ENCODE peak calls at places on chromosomes 2 and 18, in eight cellular contexts. X is endothelial cell of umbilical vein, I is HCT116, F is GM23338, V is SK-N-SH, M is K562, B is HepG2, Z is GM12878. Q is an unnamed sample.

GRCh38 chr2:113679457-113679856 is 52.4 kb downstream of the RABL2A start:
- DNase-seq in B (no peak), V (no peak), M (no peak), X (no peak), F (no peak), I (no peak), Z (no peak), Q (no peak)

GRCh38 chr18:3784949-3785348 is 335.0 kb downstream of the TGIF1 start:
- DNase-seq in M (no peak), Z (no peak), I (no peak), B (no peak), V (no peak), X (no peak), F (no peak), Q (no peak)

GRCh38 chr2:203040966-203041521 is 26.4 kb downstream of the NBEAL1 start:
- DNase-seq in F (no peak), Z (no peak), V (no peak), M (no peak), I (no peak), X (no peak), B (peak; percentile 69), Q (no peak)

GRCh38 chr2:174631009-174631981 is 33.7 kb upstream of the WIPF1 start:
- DNase-seq in F (no peak), X (no peak), V (no peak), Z (no peak), M (peak; percentile 24), B (no peak), I (no peak), Q (no peak)

GRCh38 chr2:181991171-181991885 is 5.7 kb downstream of the PPP1R1C start:
- DNase-seq in V (no peak), F (no peak), Z (peak; percentile 57), X (no peak), I (no peak), M (no peak), B (no peak), Q (no peak)

GRCh38 chr18:74370163-74370562 is 54.5 kb downstream of the C18orf63 start:
- DNase-seq in Z (no peak), X (no peak), V (no peak), F (no peak), I (no peak), B (no peak), M (no peak), Q (no peak)

GRCh38 chr18:56139792-56140254 is 498.6 kb downstream of the TXNL1 start:
- DNase-seq in B (no peak), F (no peak), X (no peak), Z (no peak), V (no peak), I (no peak), M (no peak), Q (no peak)

GRCh38 chr18:48934400-48934707 is 16.4 kb downstream of the SMAD7 start:
- DNase-seq in B (no peak), X (no peak), V (no peak), Z (no peak), I (no peak), M (no peak), F (no peak), Q (no peak)

GRCh38 chr2:107804608-107805498 is 21.8 kb upstream of the RGPD4 start:
- DNase-seq in M (no peak), X (no peak), Z (no peak), B (no peak), I (no peak), V (no peak), F (no peak), Q (no peak)

GRCh38 chr2:25521126-25521525 is 152.3 kb downstream of the DTNB start:
- DNase-seq in F (no peak), X (no peak), B (no peak), V (no peak), M (no peak), I (no peak), Z (no peak), Q (no peak)

GRCh38 chr18:50218432-50219197 is 23.7 kb upstream of the MYO5B start:
- DNase-seq in M (peak; percentile 17), Z (peak; percentile 21), I (peak; percentile 33), F (peak; percentile 72), X (peak; percentile 20), V (no peak), B (peak; percentile 45), Q (peak; percentile 60)

GRCh38 chr2:174027956-174028355 is 62.8 kb upstream of the SP3 start:
- DNase-seq in Z (no peak), V (no peak), I (no peak), M (no peak), F (no peak), B (no peak), X (no peak), Q (no peak)

DNA sequence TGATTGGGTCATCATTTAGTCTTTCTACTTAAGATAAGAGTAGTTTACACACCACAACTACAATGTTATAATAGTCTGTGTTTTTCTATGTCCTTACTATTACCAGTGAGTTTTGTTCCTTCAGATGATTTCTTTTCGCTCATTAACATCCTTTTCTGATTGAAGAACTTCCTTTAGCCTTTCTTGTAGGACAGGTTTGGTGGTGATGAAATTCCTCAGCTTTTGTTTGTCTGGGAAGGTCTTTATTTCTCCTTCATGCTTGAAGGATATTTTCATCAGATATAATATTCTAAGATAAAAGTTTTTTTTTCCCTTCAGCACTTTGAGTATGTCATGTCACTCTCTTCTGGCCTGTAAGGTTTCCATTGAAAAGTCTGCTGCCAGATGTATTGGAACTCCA is 38.0 kb upstream of the SLC16A14 start:
- DNase-seq in F (no peak), M (no peak), I (no peak), X (no peak), B (no peak), V (no peak), Z (no peak), Q (no peak)
- TF ChIP-seq POLR2AphosphoS5 in F (no peak), M (no peak), I (no peak), X (no peak), B (no peak), V (no peak), Z (no peak), Q (no peak)

DNA sequence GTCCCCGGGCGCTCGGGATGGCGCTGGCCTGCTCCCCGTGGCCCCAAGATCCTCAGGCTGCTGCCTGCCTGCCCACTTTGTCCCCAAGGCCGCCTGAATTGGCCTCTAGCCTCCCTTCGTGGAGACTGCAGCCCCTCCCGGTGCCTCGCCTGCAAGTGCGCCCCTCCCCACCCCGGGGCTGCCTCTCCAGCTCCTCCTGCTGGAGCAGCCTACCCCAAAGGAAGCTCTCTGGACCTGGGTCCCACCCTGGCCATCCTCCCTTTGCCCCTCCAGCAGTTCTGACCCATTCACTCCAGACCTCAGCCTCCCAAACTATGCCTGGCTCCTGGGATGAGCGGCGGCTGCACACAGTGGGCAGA is 6.2 kb downstream of the ESPNL start:
- DNase-seq in Z (no peak), M (no peak), V (peak; percentile 45), I (no peak), F (peak; percentile 56), B (no peak), X (no peak), Q (peak; percentile 66)
- H3K4me2 ChIP-seq in Z (no peak overlapping the region), M (no peak overlapping the region), V (no peak overlapping the region), I (no peak overlapping the region), F (no peak overlapping the region), B (peak overlapping the region; percentile 95), X (no peak overlapping the region), Q (no peak overlapping the region)

GRCh38 chr2:237743024-237743423 is 55.6 kb upstream of the RBM44 start:
- DNase-seq in F (no peak), Z (no peak), B (no peak), I (no peak), M (no peak), V (no peak), X (no peak), Q (no peak)

GRCh38 chr2:237744270-237744612 is 54.3 kb upstream of the RBM44 start:
- DNase-seq in B (no peak), F (no peak), M (no peak), X (no peak), I (no peak), V (no peak), Z (no peak), Q (no peak)

GRCh38 chr2:237743561-237744269 is 54.9 kb upstream of the RBM44 start:
- DNase-seq in F (peak; percentile 14), B (peak; percentile 97), M (peak; percentile 6), Z (no peak), V (no peak), I (no peak), X (peak; percentile 68), Q (no peak)

GRCh38 chr2:237745250-237745613 is 53.3 kb upstream of the RBM44 start:
- DNase-seq in B (no peak), F (no peak), I (no peak), Z (no peak), X (no peak), M (no peak), V (no peak), Q (no peak)

DNA sequence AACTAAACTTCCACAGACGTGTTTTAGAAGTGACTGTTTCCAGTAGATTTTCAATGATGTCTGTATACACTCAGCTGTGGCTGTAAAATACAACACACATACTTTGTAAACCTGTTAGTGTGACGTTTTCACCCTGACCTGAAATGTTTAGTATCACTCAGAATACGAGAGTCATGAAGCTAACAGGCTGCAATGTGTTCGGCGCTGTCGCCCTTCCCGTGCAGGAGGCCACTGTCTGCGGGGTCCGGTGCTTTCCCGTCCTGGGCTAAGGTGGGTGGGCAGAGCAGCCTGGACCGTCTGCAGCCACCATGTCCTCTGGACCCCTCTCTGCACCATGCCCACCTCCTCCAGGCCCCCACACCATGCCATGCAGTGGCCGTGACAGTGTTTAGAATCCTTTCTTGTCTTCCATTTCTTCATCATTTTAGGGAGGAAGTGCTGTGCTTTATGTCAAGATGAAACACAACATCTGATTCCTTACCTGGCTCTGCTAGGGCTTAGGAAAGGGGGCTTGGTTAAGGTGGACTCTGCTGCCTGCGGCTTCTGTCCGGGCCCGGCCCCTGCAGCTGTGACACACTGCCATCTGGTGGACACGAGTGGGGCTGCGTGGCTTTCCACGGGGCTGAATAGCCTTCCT is 53.8 kb upstream of the RBM44 start:
- DNase-seq in V (peak; percentile 92), B (peak; percentile 62), F (peak; percentile 77), I (peak; percentile 23), Z (no peak), X (peak; percentile 86), M (peak; percentile 64), Q (peak; percentile 96)
- TF ChIP-seq POLR2AphosphoS5 in V (no peak), B (no peak), F (no peak), I (no peak), Z (no peak), X (peak; percentile 47), M (no peak), Q (no peak)

GRCh38 chr18:70423988-70424387 is 135.1 kb downstream of the SOCS6 start:
- DNase-seq in I (peak; percentile 71), B (no peak), V (no peak), F (no peak), M (no peak), Z (no peak), X (no peak), Q (no peak)
- H3K4me2 ChIP-seq in I (peak overlapping the region; percentile 73), B (no peak overlapping the region), V (no peak overlapping the region), F (no peak overlapping the region), M (no peak overlapping the region), Z (no peak overlapping the region), X (no peak overlapping the region), Q (no peak overlapping the region)

GRCh38 chr2:96533292-96534073 is 3.1 kb upstream of the ARID5A start:
- DNase-seq in I (no peak), F (no peak), M (no peak), X (peak; percentile 26), Z (no peak), B (no peak), V (no peak), Q (no peak)
- TF ChIP-seq POLR2AphosphoS5 in I (no peak), F (no peak), M (no peak), X (no peak), Z (no peak), B (no peak), V (no peak), Q (no peak)

GRCh38 chr2:171404258-171404657 is 29.5 kb downstream of the METTL8 start:
- DNase-seq in M (no peak), B (peak; percentile 46), Z (no peak), X (peak; percentile 81), F (no peak), I (peak; percentile 64), V (no peak), Q (no peak)
- H3K4me2 ChIP-seq in M (no peak overlapping the region), B (no peak overlapping the region), Z (no peak overlapping the region), X (peak overlapping the region; percentile 32), F (no peak overlapping the region), I (peak overlapping the region; percentile 46), V (no peak overlapping the region), Q (no peak overlapping the region)